ENCODE peak calls at places on chromosomes 11 and 22, in four cellular contexts. X is IMR-90, K is endothelial cell of umbilical vein, A is GM23338. W is an unnamed sample.

GRCh38 chr22:36486619-36487384 is 5.4 kb upstream of the TXN2 start:
- DNase-seq in X (peak; percentile 68), K (peak; percentile 43), A (peak; percentile 81), W (peak; percentile 82)

GRCh38 chr22:39308614-39309363 is 10.6 kb downstream of the RPL3 start:
- DNase-seq in K (peak; percentile 88), X (peak; percentile 96), A (peak; percentile 48), W (no peak)

GRCh38 chr11:114019574-114019973 is 39.9 kb upstream of the ZBTB16 start:
- DNase-seq in X (no peak), K (no peak), A (no peak), W (no peak)

GRCh38 chr11:57406337-57406904 is 16.0 kb upstream of the PRG2 start:
- DNase-seq in A (no peak), K (peak; percentile 90), X (peak; percentile 39), W (peak; percentile 54)

GRCh38 chr11:2137202-2138071 is 1.8 kb downstream of the IGF2 start:
- DNase-seq in A (peak; percentile 82), K (peak; percentile 60), X (peak; percentile 48), W (no peak)

GRCh38 chr11:71940561-71941219 is 11.8 kb downstream of the RNF121 start:
- DNase-seq in A (no peak), X (no peak), K (no peak), W (no peak)

GRCh38 chr11:128492903-128493569 is 94.3 kb downstream of the ETS1 start:
- DNase-seq in K (no peak), A (no peak), X (no peak), W (no peak)

GRCh38 chr11:37712246-37712645 is 1114.2 kb upstream of the RAG2 start:
- DNase-seq in A (peak; percentile 48), X (peak; percentile 6), K (no peak), W (no peak)

GRCh38 chr11:87443707-87444106 is 406.0 kb downstream of the TMEM135 start:
- DNase-seq in K (no peak), A (no peak), X (no peak), W (no peak)

GRCh38 chr11:97982512-97982911 is 1038.2 kb upstream of the CNTN5 start:
- DNase-seq in K (no peak), A (no peak), X (no peak), W (no peak)

DNA sequence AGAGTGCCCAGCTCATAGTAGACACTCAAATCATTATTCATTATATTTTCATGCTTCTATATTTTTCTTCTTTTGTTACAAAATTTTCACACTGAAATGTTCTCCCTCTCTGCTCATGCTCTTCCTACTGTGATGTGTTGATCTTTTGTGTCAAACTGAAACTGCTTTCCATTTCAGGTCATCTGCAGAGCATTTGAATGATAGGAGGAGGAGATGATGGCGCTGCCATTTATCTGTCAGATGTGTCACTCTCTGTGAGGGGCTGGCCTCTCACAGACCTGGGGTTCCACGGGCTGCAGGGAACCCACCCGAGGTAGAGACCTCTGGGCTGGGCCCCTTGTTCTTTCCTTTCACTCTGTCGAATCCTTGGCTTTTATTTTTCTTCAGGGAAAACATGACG is 41.1 kb downstream of the OR10A6 start:
- DNase-seq in K (no peak), A (no peak), X (no peak), W (peak; percentile 49)
- H2AFZ ChIP-seq in K (no peak overlapping the region), A (no peak overlapping the region), X (peak overlapping the region; percentile 83), W (peak overlapping the region; percentile 99)

DNA sequence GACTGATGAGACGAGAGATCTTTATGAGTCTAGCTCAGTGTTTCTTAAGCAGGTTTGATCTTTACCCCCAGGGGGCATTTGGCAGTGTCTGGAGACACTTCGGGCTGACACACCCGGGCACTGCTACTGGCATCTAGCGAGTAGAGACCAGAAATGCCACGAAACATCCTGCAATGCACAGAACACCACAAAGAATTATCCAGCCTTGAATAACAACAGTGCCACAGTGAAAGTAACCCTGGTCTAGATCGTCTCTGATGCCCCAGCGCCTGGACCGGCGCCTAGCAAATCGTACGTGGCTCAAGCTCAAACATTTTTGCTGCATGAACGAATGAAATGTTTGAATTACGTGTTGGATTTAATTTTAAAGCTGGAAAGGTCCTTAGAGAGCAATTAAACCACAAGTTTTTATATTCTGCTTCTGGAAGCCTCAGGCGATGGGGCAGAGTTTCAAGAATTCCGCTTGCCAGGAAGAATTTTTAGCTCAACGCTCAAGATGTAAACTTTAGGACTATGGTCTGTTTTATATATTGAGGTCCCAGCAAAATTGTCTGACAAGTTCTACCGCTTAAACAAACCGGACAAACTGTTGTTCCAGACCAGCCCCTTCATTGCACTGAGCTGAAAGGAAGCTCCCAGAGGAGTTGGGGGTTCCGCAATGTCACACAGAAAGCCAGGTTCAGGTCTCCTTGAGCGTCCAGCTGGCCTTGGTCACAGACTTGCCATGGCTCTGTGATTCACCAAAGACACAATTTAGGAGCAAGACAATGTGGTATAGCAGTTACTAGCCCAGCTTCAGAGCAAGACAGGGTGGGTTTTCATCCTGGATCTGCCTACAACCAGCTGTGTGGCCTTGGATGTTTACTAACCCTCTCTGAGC is 44.2 kb upstream of the SMTN start:
- DNase-seq in X (peak; percentile 53), A (no peak), K (no peak), W (no peak)
- H3K4me2 ChIP-seq in X (peak overlapping the region; percentile 55), A (no peak overlapping the region), K (no peak overlapping the region), W (no peak overlapping the region)

GRCh38 chr11:70430671-70431574 is 32.6 kb downstream of the CTTN start:
- DNase-seq in X (no peak), K (no peak), A (no peak), W (no peak)

GRCh38 chr11:70428701-70429427 is 30.5 kb downstream of the CTTN start:
- DNase-seq in X (no peak), A (no peak), K (no peak), W (no peak)

GRCh38 chr11:70429428-70429705 is 31.0 kb downstream of the CTTN start:
- DNase-seq in K (no peak), A (no peak), X (no peak), W (no peak)

GRCh38 chr11:70431611-70432010 is 33.3 kb downstream of the CTTN start:
- DNase-seq in K (no peak), X (no peak), A (no peak), W (no peak)

GRCh38 chr11:70430122-70430521 is 31.8 kb downstream of the CTTN start:
- DNase-seq in K (no peak), X (no peak), A (no peak), W (no peak)
- H3K36me3 ChIP-seq in K (peaks cover 11% of the 10 kb centered on the region), X (peaks cover 81% of the 10 kb centered on the region), A (peaks cover 15% of the 10 kb centered on the region), W (peaks cover 11% of the 10 kb centered on the region)

GRCh38 chr22:46536559-46537220 is 730 bp downstream of the CELSR1 start:
- DNase-seq in K (no peak), A (peak; percentile 47), X (no peak), W (no peak)
- H2AFZ ChIP-seq in K (no peak overlapping the region), A (no peak overlapping the region), X (peak overlapping the region; percentile 54), W (no peak overlapping the region)

DNA sequence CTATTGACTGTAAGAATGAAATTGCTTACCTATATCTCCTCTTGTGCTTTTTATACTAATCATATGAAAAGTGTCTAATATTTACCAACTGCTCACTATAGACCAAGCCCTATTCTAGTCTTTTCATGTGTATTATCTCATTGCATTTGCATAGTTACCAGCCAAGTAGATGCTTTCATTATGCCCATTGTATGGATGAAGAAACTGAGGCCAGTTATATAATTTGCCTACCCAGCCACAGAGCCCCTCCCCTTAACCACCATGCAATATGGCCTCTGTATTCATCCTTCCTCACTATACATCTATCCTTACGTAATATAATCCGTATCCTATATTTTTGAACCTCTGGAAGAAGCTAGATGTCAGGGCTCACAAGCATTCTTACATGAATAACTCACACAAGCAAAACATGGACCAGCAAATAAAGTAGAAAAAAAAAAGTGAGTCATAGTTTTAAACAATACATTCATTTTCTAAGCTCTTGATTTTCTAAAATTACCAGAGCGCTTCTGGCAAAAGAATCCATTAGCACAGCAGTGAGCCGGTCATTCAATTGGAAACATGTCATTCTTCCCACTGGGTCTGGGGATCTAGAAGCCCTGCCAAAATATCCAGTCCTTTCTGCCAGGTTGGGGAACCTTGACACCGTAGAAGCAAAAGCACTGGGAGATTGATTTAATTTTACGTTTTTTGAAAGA is 80.1 kb downstream of the C11orf91 start:
- DNase-seq in A (no peak), K (peak; percentile 11), X (peak; percentile 87), W (peak; percentile 25)
- H3K4me2 ChIP-seq in A (no peak overlapping the region), K (no peak overlapping the region), X (no peak overlapping the region), W (no peak overlapping the region)

GRCh38 chr11:68565768-68566167 is 105.2 kb downstream of the PPP6R3 start:
- DNase-seq in X (no peak), K (no peak), A (no peak), W (no peak)
- H3K36me3 ChIP-seq in X (peaks cover 35% of the 10 kb centered on the region), K (peaks cover 15% of the 10 kb centered on the region), A (peaks cover 24% of the 10 kb centered on the region), W (peaks cover 67% of the 10 kb centered on the region)

GRCh38 chr11:4704054-4704789 is at the start of gene MMP26:
- DNase-seq in X (no peak), K (no peak), A (peak; percentile 69), W (no peak)
- H2AFZ ChIP-seq in X (peak within 1 kb of the TSS; percentile 61), K (no peak within 1 kb of the TSS), A (peak within 1 kb of the TSS; percentile 88), W (no peak within 1 kb of the TSS)

W was measured in Karpas-422.